ENCODE peak calls at places on chromosomes 6 and 20, in nine cellular contexts. L is body of pancreas, Z is Peyer's patch, S is uterus, V is psoas muscle, O is heart right ventricle, N is heart left ventricle, T is PC-3, E is HCT116. F is an unnamed sample. For H3K36me3, the result is how much of the 10 kb centered on the place peaks cover.

GRCh38 chr20:58100731-58101356 is 127.6 kb downstream of the ANKRD60 start:
- DNase-seq in L (no peak), Z (no peak), S (no peak), V (no peak), O (no peak), N (no peak), T (no peak), E (no peak), F (no peak)

GRCh38 chr6:10535198-10535597 is 14.0 kb downstream of the GCNT2 start:
- DNase-seq in L (no peak), Z (no peak), S (no peak), V (no peak), O (no peak), N (no peak), T (no peak), E (no peak), F (no peak)

GRCh38 chr6:81950877-81951276 is 198.4 kb upstream of the TENT5A start:
- DNase-seq in L (no peak), Z (no peak), S (no peak), V (no peak), O (no peak), N (no peak), T (peak), E (peak), F (peak)

GRCh38 chr20:62351469-62352401 is 15.4 kb downstream of the LAMA5 start:
- DNase-seq in L (no peak), Z (no peak), S (no peak), V (peak), O (peak), N (peak), T (no peak), E (no peak), F (no peak)

GRCh38 chr6:124967444-124967843 is 5.2 kb downstream of the RNF217 start:
- DNase-seq in L (no peak), Z (no peak), S (no peak), V (no peak), O (no peak), N (no peak), T (peak), E (no peak), F (peak)

GRCh38 chr6:169800668-169801395 is 49.4 kb downstream of the ERMARD start:
- DNase-seq in L (peak), Z (peak), S (no peak), V (peak), O (no peak), N (no peak), T (peak), E (peak), F (peak)

GRCh38 chr6:34466242-34467185 is 638 bp downstream of the PACSIN1 start:
- DNase-seq in L (no peak), Z (no peak), S (no peak), V (no peak), O (peak), N (no peak), T (no peak), E (no peak), F (no peak)

GRCh38 chr20:48054051-48054450 is 268.8 kb upstream of the SULF2 start:
- DNase-seq in L (no peak), Z (no peak), S (no peak), V (no peak), O (no peak), N (no peak), T (no peak), E (no peak), F (no peak)

GRCh38 chr6:87444362-87444761 is 28.4 kb upstream of the SLC35A1 start:
- DNase-seq in L (no peak), Z (no peak), S (no peak), V (no peak), O (no peak), N (no peak), T (no peak), E (no peak), F (no peak)

GRCh38 chr6:158020272-158020711 is 38.6 kb downstream of the SYNJ2 start:
- DNase-seq in L (no peak), Z (no peak), S (no peak), V (no peak), O (no peak), N (no peak), T (peak), E (no peak), F (peak)

GRCh38 chr6:148389086-148389485 is 46.4 kb downstream of the SASH1 start:
- DNase-seq in L (no peak), Z (no peak), S (no peak), V (no peak), O (no peak), N (no peak), T (no peak), E (no peak), F (peak)

GRCh38 chr6:139473239-139473701 is 98.8 kb upstream of the CITED2 start:
- DNase-seq in L (peak), Z (no peak), S (peak), V (peak), O (no peak), N (no peak), T (no peak), E (no peak), F (no peak)

GRCh38 chr20:38635721-38636285 is 34.2 kb downstream of the ARHGAP40 start:
- DNase-seq in L (no peak), Z (no peak), S (no peak), V (no peak), O (no peak), N (no peak), T (peak), E (no peak), F (peak)

GRCh38 chr6:113644861-113645575 is 212.1 kb upstream of the MARCKS start:
- DNase-seq in L (no peak), Z (no peak), S (no peak), V (no peak), O (no peak), N (no peak), T (peak), E (peak), F (peak)

GRCh38 chr6:11224252-11224965 is 8.1 kb downstream of the NEDD9 start:
- DNase-seq in L (no peak), Z (no peak), S (no peak), V (no peak), O (no peak), N (no peak), T (peak), E (no peak), F (peak)

GRCh38 chr6:17928514-17929430 is 58.7 kb downstream of the KIF13A start:
- DNase-seq in L (no peak), Z (no peak), S (no peak), V (no peak), O (no peak), N (no peak), T (peak), E (no peak), F (peak)

GRCh38 chr6:111952326-111952725 is 79.1 kb upstream of the FYN start:
- DNase-seq in L (no peak), Z (no peak), S (no peak), V (no peak), O (no peak), N (no peak), T (no peak), E (no peak), F (peak)

GRCh38 chr20:17928211-17928611 is 40.4 kb downstream of the SNX5 start:
- DNase-seq in L (peak), Z (no peak), S (no peak), V (peak), O (no peak), N (no peak), T (no peak), E (no peak), F (no peak)

GRCh38 chr6:106002005-106002404 is 84.1 kb upstream of the PRDM1 start:
- DNase-seq in L (no peak), Z (no peak), S (no peak), V (no peak), O (no peak), N (no peak), T (no peak), E (no peak), F (no peak)

GRCh38 chr6:167208819-167209576 is 51.2 kb upstream of the GPR31 start:
- DNase-seq in L (no peak), Z (no peak), S (no peak), V (no peak), O (no peak), N (no peak), T (no peak), E (no peak), F (no peak)

GRCh38 chr20:17381701-17382100 is 149.5 kb downstream of the BFSP1 start:
- DNase-seq in L (peak), Z (no peak), S (no peak), V (no peak), O (no peak), N (no peak), T (peak), E (no peak), F (peak)

GRCh38 chr20:51800769-51801219 is 1.5 kb downstream of the SALL4 start:
- DNase-seq in L (peak), Z (no peak), S (no peak), V (no peak), O (no peak), N (no peak), T (peak), E (no peak), F (no peak)

GRCh38 chr6:142871910-142872331 is 73.1 kb downstream of the HIVEP2 start:
- DNase-seq in L (peak), Z (no peak), S (no peak), V (no peak), O (no peak), N (no peak), T (peak), E (no peak), F (peak)

GRCh38 chr20:58630063-58630462 is 21.0 kb upstream of the STX16 start:
- DNase-seq in L (no peak), Z (no peak), S (no peak), V (no peak), O (no peak), N (no peak), T (peak), E (no peak), F (peak)

GRCh38 chr6:129902681-129903080 is 41.6 kb upstream of the TMEM244 start:
- DNase-seq in L (no peak), Z (no peak), S (no peak), V (no peak), O (no peak), N (no peak), T (no peak), E (no peak), F (no peak)

GRCh38 chr6:147561742-147562141 is 53.3 kb downstream of the SAMD5 start:
- DNase-seq in L (no peak), Z (no peak), S (no peak), V (no peak), O (no peak), N (no peak), T (no peak), E (no peak), F (peak)

GRCh38 chr20:8721098-8721497 is 347.8 kb upstream of the PLCB4 start:
- DNase-seq in L (peak), Z (no peak), S (peak), V (peak), O (no peak), N (no peak), T (peak), E (peak), F (peak)

GRCh38 chr20:8361008-8361652 is 229.1 kb downstream of the PLCB1 start:
- DNase-seq in L (peak), Z (no peak), S (no peak), V (no peak), O (no peak), N (no peak), T (no peak), E (no peak), F (peak)

GRCh38 chr20:63917811-63918210 is 22.9 kb downstream of the DNAJC5 start:
- DNase-seq in L (no peak), Z (no peak), S (no peak), V (no peak), O (no peak), N (peak), T (no peak), E (no peak), F (no peak)

GRCh38 chr6:110566346-110567125 is 90.1 kb upstream of the SLC22A16 start:
- DNase-seq in L (no peak), Z (peak), S (no peak), V (no peak), O (peak), N (no peak), T (no peak), E (no peak), F (no peak)

GRCh38 chr6:40693767-40694166 is 106.6 kb upstream of the LRFN2 start:
- DNase-seq in L (no peak), Z (no peak), S (no peak), V (no peak), O (no peak), N (no peak), T (no peak), E (no peak), F (no peak)

GRCh38 chr6:16154904-16155303 is 26.0 kb downstream of the MYLIP start:
- DNase-seq in L (peak), Z (no peak), S (no peak), V (peak), O (peak), N (peak), T (peak), E (no peak), F (peak)

GRCh38 chr6:125818225-125818657 is 27.5 kb downstream of the NCOA7 start:
- DNase-seq in L (no peak), Z (no peak), S (no peak), V (no peak), O (no peak), N (no peak), T (no peak), E (no peak), F (no peak)

DNA sequence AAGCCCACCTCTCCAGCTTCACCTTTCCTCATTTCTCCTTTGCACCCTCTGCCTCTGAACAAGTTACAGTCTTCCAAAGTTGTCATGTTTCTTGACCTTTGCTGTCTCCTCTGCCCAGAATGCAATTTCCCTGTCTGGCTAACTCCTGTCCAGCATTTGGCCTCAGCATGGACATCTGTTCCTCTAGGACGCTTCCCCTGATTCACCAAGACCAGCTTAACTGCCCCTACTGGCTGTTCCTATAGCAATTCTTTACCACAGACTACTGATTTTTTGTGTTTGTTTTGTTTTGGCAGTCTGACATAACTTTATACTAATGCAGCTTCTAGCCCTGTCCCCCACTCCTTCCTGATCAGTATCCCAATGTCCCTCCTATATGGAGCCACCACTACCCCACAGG is 13.4 kb downstream of the GNL1 start:
- DNase-seq in L (no peak), Z (no peak), S (no peak), V (no peak), O (no peak), N (no peak), T (no peak), E (no peak), F (no peak)
- TF ChIP-seq CTCF in L (no peak), Z (no peak), S (no peak), V (no peak), O (no peak), N (no peak), T (peak), E (no peak), F (no peak)

GRCh38 chr6:89862281-89862680 is 32.0 kb upstream of the GJA10 start:
- DNase-seq in L (no peak), Z (no peak), S (no peak), V (no peak), O (no peak), N (no peak), T (no peak), E (no peak), F (no peak)

GRCh38 chr6:89862698-89863097 is 31.6 kb upstream of the GJA10 start:
- DNase-seq in L (no peak), Z (no peak), S (no peak), V (no peak), O (no peak), N (no peak), T (no peak), E (no peak), F (no peak)

GRCh38 chr6:89859744-89860143 is 30.1 kb downstream of the CASP8AP2 start:
- DNase-seq in L (no peak), Z (no peak), S (no peak), V (no peak), O (no peak), N (no peak), T (no peak), E (no peak), F (no peak)
- H3K36me3 ChIP-seq in L (under half), Z (under half), S (under half), V (under half), O (under half), N (half or more), T (under half), E (under half), F (under half)

GRCh38 chr6:43952746-43953145 is 174.5 kb downstream of the MRPL14 start:
- DNase-seq in L (no peak), Z (no peak), S (no peak), V (no peak), O (no peak), N (no peak), T (no peak), E (peak), F (no peak)
- TF ChIP-seq CTCF in L (peak), Z (no peak), S (no peak), V (peak), O (no peak), N (peak), T (no peak), E (peak), F (no peak)

DNA sequence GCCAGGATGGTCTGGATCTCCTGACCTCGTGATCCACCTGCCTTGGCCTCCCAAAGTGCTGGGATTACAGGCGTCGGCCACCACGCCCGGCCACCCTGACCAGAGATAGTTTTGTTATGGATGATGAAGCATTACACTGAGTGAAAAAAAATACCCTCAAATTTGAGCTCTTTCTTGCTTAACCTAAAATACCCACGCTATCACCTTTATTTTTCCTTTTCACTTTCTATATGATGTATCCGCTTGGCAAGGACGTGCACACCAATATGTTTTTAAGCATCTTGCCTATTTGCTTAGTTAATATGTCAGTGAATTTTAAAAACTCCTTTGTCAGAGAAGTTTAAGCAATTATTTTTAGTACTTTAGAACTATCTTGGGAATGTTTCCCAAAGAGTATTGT is 150.4 kb downstream of the INSM1 start:
- DNase-seq in L (no peak), Z (no peak), S (no peak), V (no peak), O (no peak), N (no peak), T (no peak), E (no peak), F (no peak)
- H3K36me3 ChIP-seq in L (under half), Z (under half), S (under half), V (under half), O (under half), N (under half), T (under half), E (under half), F (under half)

GRCh38 chr20:46650575-46651090 is 626 bp downstream of the SLC13A3 start:
- DNase-seq in L (no peak), Z (no peak), S (no peak), V (no peak), O (no peak), N (no peak), T (no peak), E (no peak), F (no peak)
- TF ChIP-seq CTCF in L (no peak), Z (no peak), S (no peak), V (no peak), O (no peak), N (no peak), T (no peak), E (no peak), F (no peak)

DNA sequence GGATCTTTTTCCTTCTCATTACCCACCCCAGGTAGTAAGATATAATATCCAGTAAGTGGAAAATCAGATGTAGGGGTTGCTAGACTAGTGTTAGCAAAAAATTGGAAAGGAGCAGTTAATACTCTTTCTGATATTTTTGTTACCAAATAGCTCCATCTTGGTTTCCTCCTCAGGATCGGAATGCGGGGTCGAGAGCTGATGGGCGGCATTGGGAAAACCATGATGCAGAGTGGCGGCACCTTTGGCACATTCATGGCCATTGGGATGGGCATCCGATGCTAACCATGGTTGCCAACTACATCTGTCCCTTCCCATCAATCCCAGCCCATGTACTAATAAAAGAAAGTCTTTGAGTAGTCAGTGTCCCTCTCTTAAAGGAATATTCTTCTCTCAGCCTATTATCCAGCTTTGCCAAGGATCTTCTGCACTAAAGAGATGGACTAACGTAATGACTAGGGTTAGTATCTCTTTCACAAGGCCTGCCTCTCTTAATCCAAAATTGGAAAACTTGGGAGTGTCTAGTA is 1.5 kb downstream of the ROMO1 start:
- DNase-seq in L (no peak), Z (no peak), S (no peak), V (no peak), O (no peak), N (no peak), T (peak), E (no peak), F (peak)
- H3K36me3 ChIP-seq in L (under half), Z (under half), S (under half), V (under half), O (under half), N (under half), T (under half), E (under half), F (under half)

F was measured in bronchial epithelial cell.